ENCODE peak calls at places on chromosomes 1 and 21, in five cellular contexts. One of them, this sample, is unnamed.

GRCh38 chr1:167734841-167735240 is 13.1 kb downstream of the MPZL1 start:
- DNase-seq in activated naive CD8-positive, alpha-beta T cell treated with anti-CD3 and anti-CD28 coated beads for 36 hours: no peak
- DNase-seq in stimulated activated CD4-positive, alpha-beta T cell treated with anti-CD3 and anti-CD28 coated beads, Interleukin-1b, Interleukin-23, amount 100 ng/mL, for 1 hour: no peak
- DNase-seq in hippocampal formation: no peak
- DNase-seq in head of caudate nucleus: no peak
- DNase-seq in this sample: no peak

GRCh38 chr21:33640697-33641338 is 723 bp downstream of the CRYZL1 start:
- DNase-seq in stimulated activated CD4-positive, alpha-beta T cell treated with anti-CD3 and anti-CD28 coated beads, Interleukin-1b, Interleukin-23, amount 100 ng/mL, for 1 hour: no peak
- DNase-seq in activated naive CD8-positive, alpha-beta T cell treated with anti-CD3 and anti-CD28 coated beads for 36 hours: no peak
- DNase-seq in head of caudate nucleus: peak
- DNase-seq in hippocampal formation: no peak
- DNase-seq in this sample: peak

GRCh38 chr1:66497910-66498309 is 36.0 kb upstream of the SGIP1 start:
- DNase-seq in head of caudate nucleus: no peak
- DNase-seq in stimulated activated CD4-positive, alpha-beta T cell treated with anti-CD3 and anti-CD28 coated beads, Interleukin-1b, Interleukin-23, amount 100 ng/mL, for 1 hour: no peak
- DNase-seq in activated naive CD8-positive, alpha-beta T cell treated with anti-CD3 and anti-CD28 coated beads for 36 hours: no peak
- DNase-seq in hippocampal formation: no peak
- DNase-seq in this sample: no peak

GRCh38 chr21:31449912-31450535 is 106.0 kb upstream of the TIAM1 start:
- DNase-seq in activated naive CD8-positive, alpha-beta T cell treated with anti-CD3 and anti-CD28 coated beads for 36 hours: no peak
- DNase-seq in head of caudate nucleus: no peak
- DNase-seq in hippocampal formation: no peak
- DNase-seq in stimulated activated CD4-positive, alpha-beta T cell treated with anti-CD3 and anti-CD28 coated beads, Interleukin-1b, Interleukin-23, amount 100 ng/mL, for 1 hour: no peak
- DNase-seq in this sample: no peak

GRCh38 chr1:32623775-32624174 is 26.6 kb downstream of the ZBTB8OS start:
- DNase-seq in hippocampal formation: no peak
- DNase-seq in head of caudate nucleus: no peak
- DNase-seq in activated naive CD8-positive, alpha-beta T cell treated with anti-CD3 and anti-CD28 coated beads for 36 hours: peak
- DNase-seq in stimulated activated CD4-positive, alpha-beta T cell treated with anti-CD3 and anti-CD28 coated beads, Interleukin-1b, Interleukin-23, amount 100 ng/mL, for 1 hour: no peak
- DNase-seq in this sample: no peak

GRCh38 chr1:243508303-243508713 is 252.5 kb downstream of the SDCCAG8 start:
- DNase-seq in activated naive CD8-positive, alpha-beta T cell treated with anti-CD3 and anti-CD28 coated beads for 36 hours: peak
- DNase-seq in hippocampal formation: no peak
- DNase-seq in stimulated activated CD4-positive, alpha-beta T cell treated with anti-CD3 and anti-CD28 coated beads, Interleukin-1b, Interleukin-23, amount 100 ng/mL, for 1 hour: no peak
- DNase-seq in head of caudate nucleus: no peak
- DNase-seq in this sample: no peak

GRCh38 chr21:45508607-45509565 is 33.4 kb downstream of the SLC19A1 start:
- DNase-seq in activated naive CD8-positive, alpha-beta T cell treated with anti-CD3 and anti-CD28 coated beads for 36 hours: no peak
- DNase-seq in stimulated activated CD4-positive, alpha-beta T cell treated with anti-CD3 and anti-CD28 coated beads, Interleukin-1b, Interleukin-23, amount 100 ng/mL, for 1 hour: no peak
- DNase-seq in hippocampal formation: no peak
- DNase-seq in head of caudate nucleus: no peak
- DNase-seq in this sample: peak

GRCh38 chr1:53577141-53578100 is 118.2 kb downstream of the DMRTB1 start:
- DNase-seq in hippocampal formation: no peak
- DNase-seq in stimulated activated CD4-positive, alpha-beta T cell treated with anti-CD3 and anti-CD28 coated beads, Interleukin-1b, Interleukin-23, amount 100 ng/mL, for 1 hour: no peak
- DNase-seq in activated naive CD8-positive, alpha-beta T cell treated with anti-CD3 and anti-CD28 coated beads for 36 hours: no peak
- DNase-seq in head of caudate nucleus: no peak
- DNase-seq in this sample: peak

GRCh38 chr1:231032963-231033362 is 7.1 kb downstream of the FAM89A start:
- DNase-seq in activated naive CD8-positive, alpha-beta T cell treated with anti-CD3 and anti-CD28 coated beads for 36 hours: no peak
- DNase-seq in hippocampal formation: no peak
- DNase-seq in stimulated activated CD4-positive, alpha-beta T cell treated with anti-CD3 and anti-CD28 coated beads, Interleukin-1b, Interleukin-23, amount 100 ng/mL, for 1 hour: no peak
- DNase-seq in head of caudate nucleus: no peak
- DNase-seq in this sample: no peak

GRCh38 chr1:230746617-230747016 is 571 bp upstream of the CAPN9 start:
- DNase-seq in hippocampal formation: no peak
- DNase-seq in stimulated activated CD4-positive, alpha-beta T cell treated with anti-CD3 and anti-CD28 coated beads, Interleukin-1b, Interleukin-23, amount 100 ng/mL, for 1 hour: no peak
- DNase-seq in head of caudate nucleus: no peak
- DNase-seq in activated naive CD8-positive, alpha-beta T cell treated with anti-CD3 and anti-CD28 coated beads for 36 hours: no peak
- DNase-seq in this sample: no peak

GRCh38 chr1:94385354-94385947 is 32.7 kb upstream of the ABCD3 start:
- DNase-seq in head of caudate nucleus: no peak
- DNase-seq in hippocampal formation: no peak
- DNase-seq in activated naive CD8-positive, alpha-beta T cell treated with anti-CD3 and anti-CD28 coated beads for 36 hours: no peak
- DNase-seq in stimulated activated CD4-positive, alpha-beta T cell treated with anti-CD3 and anti-CD28 coated beads, Interleukin-1b, Interleukin-23, amount 100 ng/mL, for 1 hour: no peak
- DNase-seq in this sample: no peak

GRCh38 chr21:38955495-38955894 is 149.8 kb downstream of the ETS2 start:
- DNase-seq in head of caudate nucleus: no peak
- DNase-seq in hippocampal formation: no peak
- DNase-seq in stimulated activated CD4-positive, alpha-beta T cell treated with anti-CD3 and anti-CD28 coated beads, Interleukin-1b, Interleukin-23, amount 100 ng/mL, for 1 hour: no peak
- DNase-seq in activated naive CD8-positive, alpha-beta T cell treated with anti-CD3 and anti-CD28 coated beads for 36 hours: no peak
- DNase-seq in this sample: no peak

GRCh38 chr1:41359211-41360073 is 1.8 kb upstream of the FOXO6 start:
- DNase-seq in activated naive CD8-positive, alpha-beta T cell treated with anti-CD3 and anti-CD28 coated beads for 36 hours: no peak
- DNase-seq in stimulated activated CD4-positive, alpha-beta T cell treated with anti-CD3 and anti-CD28 coated beads, Interleukin-1b, Interleukin-23, amount 100 ng/mL, for 1 hour: no peak
- DNase-seq in hippocampal formation: no peak
- DNase-seq in head of caudate nucleus: no peak
- DNase-seq in this sample: no peak

GRCh38 chr1:201888282-201889033 is at the start of gene SHISA4:
- DNase-seq in head of caudate nucleus: peak
- DNase-seq in hippocampal formation: peak
- DNase-seq in stimulated activated CD4-positive, alpha-beta T cell treated with anti-CD3 and anti-CD28 coated beads, Interleukin-1b, Interleukin-23, amount 100 ng/mL, for 1 hour: no peak
- DNase-seq in activated naive CD8-positive, alpha-beta T cell treated with anti-CD3 and anti-CD28 coated beads for 36 hours: peak
- DNase-seq in this sample: peak

GRCh38 chr21:33968082-33968997 is 52.7 kb upstream of the ATP5PO start:
- DNase-seq in head of caudate nucleus: no peak
- DNase-seq in hippocampal formation: no peak
- DNase-seq in stimulated activated CD4-positive, alpha-beta T cell treated with anti-CD3 and anti-CD28 coated beads, Interleukin-1b, Interleukin-23, amount 100 ng/mL, for 1 hour: no peak
- DNase-seq in activated naive CD8-positive, alpha-beta T cell treated with anti-CD3 and anti-CD28 coated beads for 36 hours: no peak
- DNase-seq in this sample: no peak

GRCh38 chr1:210089848-210090247 is 142.7 kb upstream of the SERTAD4 start:
- DNase-seq in hippocampal formation: no peak
- DNase-seq in stimulated activated CD4-positive, alpha-beta T cell treated with anti-CD3 and anti-CD28 coated beads, Interleukin-1b, Interleukin-23, amount 100 ng/mL, for 1 hour: no peak
- DNase-seq in head of caudate nucleus: no peak
- DNase-seq in activated naive CD8-positive, alpha-beta T cell treated with anti-CD3 and anti-CD28 coated beads for 36 hours: no peak
- DNase-seq in this sample: no peak

GRCh38 chr1:12031039-12031980 is 12.0 kb downstream of the MIIP start:
- DNase-seq in stimulated activated CD4-positive, alpha-beta T cell treated with anti-CD3 and anti-CD28 coated beads, Interleukin-1b, Interleukin-23, amount 100 ng/mL, for 1 hour: no peak
- DNase-seq in activated naive CD8-positive, alpha-beta T cell treated with anti-CD3 and anti-CD28 coated beads for 36 hours: peak
- DNase-seq in hippocampal formation: no peak
- DNase-seq in head of caudate nucleus: peak
- DNase-seq in this sample: peak

GRCh38 chr1:16386454-16387113 is 19.5 kb downstream of the SZRD1 start:
- DNase-seq in head of caudate nucleus: peak
- DNase-seq in hippocampal formation: peak
- DNase-seq in stimulated activated CD4-positive, alpha-beta T cell treated with anti-CD3 and anti-CD28 coated beads, Interleukin-1b, Interleukin-23, amount 100 ng/mL, for 1 hour: no peak
- DNase-seq in activated naive CD8-positive, alpha-beta T cell treated with anti-CD3 and anti-CD28 coated beads for 36 hours: no peak
- DNase-seq in this sample: no peak

GRCh38 chr1:63463248-63463647 is 59.8 kb downstream of the ITGB3BP start:
- DNase-seq in stimulated activated CD4-positive, alpha-beta T cell treated with anti-CD3 and anti-CD28 coated beads, Interleukin-1b, Interleukin-23, amount 100 ng/mL, for 1 hour: no peak
- DNase-seq in head of caudate nucleus: no peak
- DNase-seq in activated naive CD8-positive, alpha-beta T cell treated with anti-CD3 and anti-CD28 coated beads for 36 hours: no peak
- DNase-seq in hippocampal formation: no peak
- DNase-seq in this sample: no peak

GRCh38 chr1:84686203-84686602 is 4.1 kb downstream of the SSX2IP start:
- DNase-seq in activated naive CD8-positive, alpha-beta T cell treated with anti-CD3 and anti-CD28 coated beads for 36 hours: no peak
- DNase-seq in stimulated activated CD4-positive, alpha-beta T cell treated with anti-CD3 and anti-CD28 coated beads, Interleukin-1b, Interleukin-23, amount 100 ng/mL, for 1 hour: no peak
- DNase-seq in head of caudate nucleus: no peak
- DNase-seq in hippocampal formation: no peak
- DNase-seq in this sample: no peak

GRCh38 chr1:177164380-177165068 is at the start of gene ASTN1:
- DNase-seq in stimulated activated CD4-positive, alpha-beta T cell treated with anti-CD3 and anti-CD28 coated beads, Interleukin-1b, Interleukin-23, amount 100 ng/mL, for 1 hour: no peak
- DNase-seq in hippocampal formation: peak
- DNase-seq in head of caudate nucleus: peak
- DNase-seq in activated naive CD8-positive, alpha-beta T cell treated with anti-CD3 and anti-CD28 coated beads for 36 hours: no peak
- DNase-seq in this sample: no peak